ENCODE peak calls at places on chromosomes 6 and 20, in six cellular contexts. R is cardiac fibroblast; U is erythroblast; H is stimulated activated CD8-positive, alpha-beta memory T cell treated with anti-CD3 and anti-CD28 coated beads, Interleukin-2, amount 100 ng/mL, for 1 hour; D is osteocyte; X is AG04449. B is an unnamed sample.

GRCh38 chr20:33373735-33374605 is 27.3 kb downstream of the CDK5RAP1 start:
- DNase-seq in R (peak; percentile 77), U (no peak), H (no peak), X (peak; percentile 38), D (no peak), B (peak; percentile 49)

GRCh38 chr6:165119231-165120020 is 190.0 kb downstream of the C6orf118 start:
- DNase-seq in H (no peak), R (no peak), U (no peak), X (no peak), D (no peak), B (no peak)

GRCh38 chr20:3687655-3688054 is 5.8 kb upstream of the ADAM33 start:
- DNase-seq in H (no peak), U (no peak), R (peak; percentile 79), X (no peak), D (no peak), B (no peak)

GRCh38 chr20:50580016-50580747 is 70.0 kb downstream of the PTPN1 start:
- DNase-seq in U (peak; percentile 66), H (peak; percentile 22), X (no peak), D (no peak), R (peak; percentile 63), B (no peak)

GRCh38 chr20:22775671-22776139 is 191.3 kb upstream of the FOXA2 start:
- DNase-seq in R (peak; percentile 92), H (no peak), X (no peak), U (no peak), D (no peak), B (no peak)

GRCh38 chr20:6838181-6838826 is 70.8 kb downstream of the BMP2 start:
- DNase-seq in X (no peak), H (no peak), D (no peak), R (no peak), U (no peak), B (no peak)

GRCh38 chr20:33488201-33488600 is 1.7 kb upstream of the CBFA2T2 start:
- DNase-seq in X (no peak), R (no peak), H (no peak), U (no peak), D (no peak), B (no peak)

GRCh38 chr20:14259691-14260090 is 77.7 kb downstream of the FLRT3 start:
- DNase-seq in H (no peak), X (no peak), D (no peak), R (no peak), U (no peak), B (no peak)